ENCODE peak calls at places on chromosome 1, in nine cellular contexts. O is tibial artery; A is aorta; J is kidney; D is tibial nerve; B is heart right ventricle; F is IMR-90; U is CD8-positive, alpha-beta memory T cell; H is right atrium auricular region. N is an unnamed sample.

GRCh38 chr1:27967884-27968466 is 8.2 kb downstream of the XKR8 start:
- DNase-seq in F (no peak), H (no peak), D (no peak), A (no peak), U (no peak), B (no peak), J (no peak), O (no peak), N (no peak)

GRCh38 chr1:170445096-170445495 is 86.9 kb upstream of the GORAB start:
- DNase-seq in B (no peak), F (peak; percentile 84), O (no peak), A (no peak), J (no peak), H (no peak), D (no peak), U (no peak), N (no peak)

GRCh38 chr1:230857077-230857476 is 11.2 kb downstream of the C1orf198 start:
- DNase-seq in A (peak; percentile 85), B (no peak), J (no peak), O (no peak), F (peak; percentile 78), U (no peak), D (no peak), H (no peak), N (no peak)

GRCh38 chr1:101257500-101258325 is 20.9 kb downstream of the S1PR1 start:
- DNase-seq in B (no peak), J (no peak), D (no peak), A (no peak), F (no peak), U (peak; percentile 57), O (no peak), H (no peak), N (no peak)

GRCh38 chr1:90748668-90749067 is 31.6 kb upstream of the BARHL2 start:
- DNase-seq in D (no peak), U (no peak), F (no peak), O (no peak), H (no peak), A (no peak), B (no peak), J (no peak), N (no peak)

GRCh38 chr1:6260961-6261614 is at the start of gene GPR153:
- DNase-seq in A (no peak), F (no peak), D (no peak), U (no peak), H (no peak), O (no peak), B (peak; percentile 63), J (no peak), N (peak; percentile 17)

GRCh38 chr1:116807871-116808450 is 53.7 kb downstream of the CD2 start:
- DNase-seq in F (no peak), H (no peak), B (no peak), D (no peak), A (no peak), U (no peak), O (no peak), J (no peak), N (no peak)

GRCh38 chr1:209335090-209335692 is 248.3 kb upstream of the CAMK1G start:
- DNase-seq in D (peak; percentile 11), A (no peak), F (peak; percentile 20), O (no peak), J (no peak), B (no peak), H (no peak), U (no peak), N (no peak)

GRCh38 chr1:11521605-11522399 is 42.8 kb downstream of the DISP3 start:
- DNase-seq in A (peak; percentile 32), O (no peak), J (peak; percentile 14), D (no peak), F (no peak), B (no peak), U (no peak), H (no peak), N (no peak)

GRCh38 chr1:160954158-160955104 is at the start of gene ITLN2:
- DNase-seq in O (no peak), D (no peak), B (no peak), H (no peak), J (no peak), U (peak; percentile 38), F (peak; percentile 14), A (no peak), N (peak; percentile 20)

GRCh38 chr1:214816603-214817002 is 213.6 kb downstream of the CENPF start:
- DNase-seq in F (no peak), J (no peak), A (no peak), D (no peak), B (no peak), U (no peak), H (no peak), O (no peak), N (no peak)

GRCh38 chr1:79105499-79105898 is 99.0 kb upstream of the ADGRL4 start:
- DNase-seq in A (no peak), B (no peak), D (no peak), H (no peak), O (no peak), F (peak; percentile 40), U (no peak), J (no peak), N (no peak)

GRCh38 chr1:146034976-146035469 is 13.5 kb upstream of the HJV start:
- DNase-seq in F (no peak), O (no peak), J (no peak), U (no peak), D (no peak), A (no peak), H (no peak), B (no peak), N (no peak)

GRCh38 chr1:13806108-13806507 is 106.1 kb downstream of the PRDM2 start:
- DNase-seq in H (no peak), F (no peak), U (no peak), J (no peak), B (no peak), D (no peak), A (no peak), O (no peak), N (no peak)

GRCh38 chr1:18618546-18619466 is 11.8 kb upstream of the PAX7 start:
- DNase-seq in O (no peak), U (no peak), H (no peak), F (no peak), D (no peak), A (peak; percentile 3), B (no peak), J (no peak), N (no peak)

GRCh38 chr1:109517337-109517736 is 7.8 kb upstream of the AMIGO1 start:
- DNase-seq in J (no peak), F (no peak), D (no peak), U (no peak), A (no peak), O (no peak), H (no peak), B (no peak), N (no peak)

GRCh38 chr1:156811171-156811570 is 5.5 kb downstream of the SH2D2A start:
- DNase-seq in B (no peak), U (no peak), A (no peak), F (no peak), H (no peak), O (no peak), D (no peak), J (peak; percentile 22), N (no peak)

GRCh38 chr1:62184291-62184690 is 10.4 kb upstream of the L1TD1 start:
- DNase-seq in J (no peak), B (no peak), U (no peak), O (no peak), F (no peak), H (no peak), D (no peak), A (no peak), N (no peak)

GRCh38 chr1:21436488-21437340 is 3.2 kb upstream of the NBPF3 start:
- DNase-seq in F (no peak), B (no peak), D (no peak), U (no peak), O (no peak), J (peak; percentile 73), A (no peak), H (no peak), N (no peak)

GRCh38 chr1:202585591-202585934 is 124.7 kb downstream of the SYT2 start:
- DNase-seq in D (no peak), U (no peak), A (no peak), O (no peak), F (peak; percentile 47), B (no peak), J (no peak), H (no peak), N (no peak)
- H3K4me1 ChIP-seq in D (peaks cover 34% of the 10 kb centered on the region), U (no peaks in the 10 kb centered on the region), A (peaks cover 11% of the 10 kb centered on the region), O (peaks cover 67% of the 10 kb centered on the region), F (peaks cover 44% of the 10 kb centered on the region), B (peaks cover 21% of the 10 kb centered on the region), J (peaks cover 22% of the 10 kb centered on the region), H (no peaks in the 10 kb centered on the region), N (no peaks in the 10 kb centered on the region)

DNA sequence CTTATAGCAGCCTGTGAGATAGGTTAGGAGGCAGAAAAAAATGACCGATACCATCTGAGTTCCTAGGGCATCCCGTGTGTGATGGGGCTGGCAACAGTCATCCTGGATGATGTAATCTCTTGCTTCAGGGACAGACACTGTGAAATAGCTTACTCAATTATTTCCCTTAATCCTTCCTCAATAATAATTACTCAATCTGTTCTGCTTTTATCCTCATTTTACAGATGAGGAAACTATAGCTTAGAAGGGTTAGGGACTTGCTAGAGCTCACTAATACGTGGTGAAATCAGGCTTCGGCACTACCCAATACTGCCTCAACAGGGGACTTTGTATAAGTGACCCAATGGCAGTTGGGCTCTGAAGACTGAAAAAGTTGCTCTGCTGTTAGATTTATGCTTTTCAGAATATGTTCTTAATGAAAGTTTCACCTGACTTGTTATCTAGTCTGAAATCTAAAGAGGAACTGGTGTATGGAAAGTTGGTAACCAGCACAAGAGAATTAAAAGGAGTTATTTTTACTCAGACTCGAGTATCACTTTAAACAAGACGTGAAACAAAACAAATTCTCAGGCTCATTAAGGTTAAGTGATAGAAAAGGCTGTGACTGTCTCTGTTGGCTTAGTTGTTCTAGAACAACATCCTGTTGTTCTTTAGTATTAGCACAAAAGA is 14.4 kb downstream of the CD55 start:
- DNase-seq in A (no peak), U (peak; percentile 44), O (peak; percentile 61), D (peak; percentile 50), J (no peak), H (no peak), F (no peak), B (no peak), N (no peak)
- H3K4me3 ChIP-seq in A (no peak overlapping the region), U (peak overlapping the region; percentile 11), O (no peak overlapping the region), D (no peak overlapping the region), J (no peak overlapping the region), H (no peak overlapping the region), F (no peak overlapping the region), B (no peak overlapping the region), N (no peak overlapping the region)

DNA sequence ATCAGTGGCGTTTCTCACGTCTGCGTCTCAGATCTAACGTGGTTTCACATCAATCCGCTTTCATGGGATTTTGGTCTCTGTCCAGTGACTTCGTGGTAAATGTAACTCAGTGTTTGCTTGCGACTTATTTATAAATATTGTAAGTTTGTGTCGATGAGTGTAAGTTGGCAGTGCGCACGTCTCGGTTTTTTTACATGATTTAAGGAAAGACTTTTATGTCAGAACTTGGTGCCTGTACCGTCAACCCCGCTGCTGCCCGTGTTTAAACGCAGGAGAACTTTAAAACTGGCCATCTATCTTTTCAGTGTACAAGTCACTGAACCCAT is 1.5 kb downstream of the B3GALT6 start:
- DNase-seq in J (no peak), A (no peak), B (no peak), H (no peak), D (no peak), U (no peak), O (no peak), F (no peak), N (no peak)
- H3K36me3 ChIP-seq in J (no peaks in the 10 kb centered on the region), A (no peaks in the 10 kb centered on the region), B (no peaks in the 10 kb centered on the region), H (peaks cover 3% of the 10 kb centered on the region), D (no peaks in the 10 kb centered on the region), U (peaks cover 5% of the 10 kb centered on the region), O (peaks cover 28% of the 10 kb centered on the region), F (peaks cover 6% of the 10 kb centered on the region), N (peaks cover 18% of the 10 kb centered on the region)

GRCh38 chr1:36369061-36369470 is 16.7 kb downstream of the STK40 start:
- DNase-seq in B (peak; percentile 66), D (peak; percentile 92), A (peak; percentile 90), H (peak; percentile 84), O (peak; percentile 77), J (no peak), F (peak; percentile 60), U (peak; percentile 72), N (peak; percentile 76)
- H3K4me1 ChIP-seq in B (peaks cover 38% of the 10 kb centered on the region), D (peaks cover 46% of the 10 kb centered on the region), A (peaks cover 2% of the 10 kb centered on the region), H (no peaks in the 10 kb centered on the region), O (peaks cover 44% of the 10 kb centered on the region), J (peaks cover 28% of the 10 kb centered on the region), F (peaks cover 27% of the 10 kb centered on the region), U (peaks cover 68% of the 10 kb centered on the region), N (peaks cover 44% of the 10 kb centered on the region)